ENCODE peak calls at places on chromosomes 4 and X, in nine cellular contexts. D, O, J, G, N, B, P, K and M are unnamed samples. For H3K9me3, the result is how much of the 10 kb centered on the place peaks cover.

GRCh38 chr4:11050766-11051165 is 366.2 kb upstream of the CLNK start:
- DNase-seq in O (no peak), G (no peak), J (no peak), D (no peak), K (no peak), P (no peak), N (no peak), B (no peak), M (no peak)

GRCh38 chr4:54661686-54662085 is 3.9 kb downstream of the KIT start:
- DNase-seq in K (no peak), G (no peak), P (no peak), O (no peak), B (no peak), J (no peak), N (peak), D (no peak), M (no peak)

GRCh38 chr4:10117424-10118354 is 1.1 kb upstream of the WDR1 start:
- DNase-seq in B (no peak), O (no peak), J (no peak), N (no peak), K (no peak), P (no peak), D (no peak), G (no peak), M (no peak)

GRCh38 chr4:123587983-123588494 is 191.4 kb downstream of the SPRY1 start:
- DNase-seq in D (no peak), G (no peak), B (no peak), P (peak), O (no peak), K (peak), J (peak), N (peak), M (no peak)

GRCh38 chr4:176642472-176642871 is 150.2 kb downstream of the VEGFC start:
- DNase-seq in G (no peak), B (no peak), J (no peak), D (no peak), O (no peak), N (no peak), P (no peak), K (no peak), M (no peak)

GRCh38 chrX:28590394-28590793 is 3.1 kb downstream of the IL1RAPL1 start:
- DNase-seq in G (no peak), B (no peak), J (no peak), K (no peak), D (no peak), O (no peak), N (peak), P (no peak), M (no peak)

GRCh38 chr4:119286377-119287002 is 35.4 kb downstream of the FABP2 start:
- DNase-seq in P (peak), N (peak), D (peak), B (no peak), J (no peak), K (no peak), O (no peak), G (no peak), M (no peak)

GRCh38 chrX:51332188-51332942 is at the start of gene NUDT10:
- DNase-seq in P (no peak), B (peak), N (peak), O (no peak), J (peak), K (no peak), D (no peak), G (peak), M (no peak)

GRCh38 chrX:139647597-139647996 is 60.4 kb downstream of the MCF2 start:
- DNase-seq in P (no peak), D (no peak), K (no peak), B (no peak), J (no peak), N (no peak), G (no peak), O (no peak), M (no peak)

GRCh38 chr4:84957509-84958420 is 8.7 kb downstream of the WDFY3 start:
- DNase-seq in N (no peak), K (no peak), G (no peak), D (no peak), J (no peak), P (no peak), O (no peak), B (no peak), M (no peak)

GRCh38 chr4:39614487-39615162 is 24.0 kb downstream of the SMIM14 start:
- DNase-seq in G (no peak), P (no peak), K (no peak), B (no peak), D (no peak), J (no peak), N (peak), O (no peak), M (no peak)

GRCh38 chrX:10819973-10820372 is 199.6 kb upstream of the MID1 start:
- DNase-seq in J (no peak), O (no peak), G (no peak), K (no peak), B (no peak), N (no peak), D (no peak), P (no peak), M (no peak)

GRCh38 chrX:5388087-5388486 is 840.6 kb downstream of the NLGN4X start:
- DNase-seq in P (no peak), D (peak), G (no peak), O (no peak), B (no peak), J (no peak), K (no peak), N (no peak), M (no peak)

GRCh38 chrX:71996826-71997225 is 86.2 kb downstream of the NHSL2 start:
- DNase-seq in D (no peak), N (no peak), J (no peak), G (peak), K (no peak), O (no peak), B (no peak), P (no peak), M (no peak)

DNA sequence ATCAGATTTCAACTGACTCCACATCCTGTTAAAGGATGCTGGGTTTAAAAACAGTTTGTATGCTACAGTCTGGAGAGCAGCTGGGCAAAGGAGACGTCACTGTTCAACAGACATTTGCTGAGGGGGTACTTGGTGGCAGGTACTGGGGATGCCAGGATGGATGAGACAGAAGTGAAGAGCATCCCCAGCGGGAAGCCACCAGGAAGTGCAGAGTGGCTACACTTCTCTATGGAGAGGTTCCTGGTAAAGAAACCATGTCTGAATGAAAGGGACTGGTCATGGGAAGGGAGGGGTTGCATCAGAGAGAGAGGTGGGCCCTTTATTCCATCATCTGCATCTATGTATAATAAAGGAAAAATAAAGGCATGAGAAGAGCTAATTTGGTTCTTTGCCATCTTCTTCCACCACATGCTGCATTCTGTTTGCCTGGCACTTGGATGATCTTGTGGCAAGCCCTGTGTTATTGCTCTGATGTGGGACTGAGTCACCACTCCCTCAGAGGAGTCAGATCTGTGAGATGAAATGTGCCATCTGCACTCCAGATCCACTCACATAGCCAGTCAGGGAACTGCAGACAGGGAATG is 144.9 kb downstream of the SOWAHB start:
- DNase-seq in O (no peak), D (no peak), G (no peak), N (peak), K (no peak), J (no peak), P (peak), B (no peak), M (no peak)
- H3K4me3 ChIP-seq in O (no peak), D (no peak), G (peak), N (peak), K (no peak), J (no peak), P (peak), B (peak), M (no peak)

DNA sequence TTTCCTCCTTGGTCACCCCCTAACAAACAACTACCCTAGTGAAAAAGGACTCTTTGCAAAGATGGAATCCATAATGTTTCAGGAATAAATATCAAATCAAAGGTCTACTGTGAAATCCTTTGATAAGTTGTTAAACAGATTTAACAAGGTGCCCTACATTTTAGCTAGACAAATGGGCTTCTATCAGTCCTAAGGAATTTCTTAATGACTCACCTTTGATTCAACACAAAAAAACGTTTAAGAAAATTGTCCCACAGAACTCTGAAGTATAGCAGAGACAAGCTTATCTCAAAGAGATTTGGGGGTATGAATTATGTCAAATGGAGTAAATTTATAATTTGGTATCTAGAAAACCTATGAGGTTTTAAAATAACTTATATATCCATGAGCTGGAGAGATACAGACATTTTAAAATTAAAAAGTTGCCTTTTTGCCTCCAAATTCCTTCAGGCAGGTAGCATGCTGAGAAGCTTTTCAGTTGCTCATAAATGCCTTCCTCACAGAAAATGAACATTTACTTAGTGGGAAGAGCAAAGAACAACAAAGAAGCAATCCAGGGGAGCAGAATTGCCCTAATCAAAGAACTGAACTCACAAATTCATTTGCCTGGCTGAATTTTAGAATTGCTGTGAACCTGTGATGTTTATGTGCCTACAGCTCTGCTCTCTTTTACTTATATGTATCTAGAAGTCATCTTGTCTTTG is 649.3 kb downstream of the STPG2 start:
- DNase-seq in N (no peak), P (no peak), J (no peak), O (no peak), D (no peak), B (no peak), K (no peak), G (no peak), M (no peak)
- H3K9me3 ChIP-seq in N (under half), P (under half), J (under half), O (under half), D (under half), B (under half), K (under half), G (under half), M (under half)

DNA sequence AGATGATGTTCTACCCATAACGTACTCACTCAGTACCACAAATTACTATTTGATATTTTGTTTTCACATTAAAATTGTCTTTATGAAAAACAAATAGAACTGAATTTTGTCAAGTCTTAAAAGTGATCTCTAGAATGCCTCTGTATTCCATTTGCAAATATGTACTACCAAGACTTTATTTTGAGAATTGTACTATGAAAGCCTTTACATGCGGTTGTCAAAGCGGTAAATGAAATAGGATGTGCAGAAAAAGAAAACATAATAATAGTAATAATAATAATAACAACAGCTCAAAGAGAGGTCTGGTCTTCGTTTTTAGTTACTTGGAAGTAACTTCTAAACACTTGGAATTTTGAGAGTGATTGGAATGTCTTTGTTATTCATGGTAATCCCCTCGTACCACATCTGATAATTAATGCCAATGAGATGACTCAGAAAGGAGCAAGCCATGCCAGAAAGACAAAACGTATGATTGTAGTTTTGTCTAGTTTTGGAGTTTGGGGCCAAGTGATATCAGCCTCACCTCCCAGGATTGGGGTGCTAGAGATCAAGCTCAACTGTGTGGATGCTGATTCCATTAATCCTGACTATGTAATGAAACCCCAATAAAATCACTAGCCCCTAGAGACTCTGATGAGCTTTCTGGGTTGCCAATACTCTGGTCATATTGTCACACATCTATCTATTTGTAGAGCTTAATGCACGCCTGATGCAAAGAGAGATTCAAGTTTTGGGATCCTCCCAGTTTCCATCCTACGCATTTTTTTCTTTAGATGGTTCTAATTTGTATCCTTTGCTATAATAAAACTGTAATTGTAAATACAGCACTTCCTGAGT is 20.2 kb upstream of the CTSO start:
- DNase-seq in D (no peak), K (no peak), J (no peak), N (peak), G (no peak), O (no peak), P (no peak), B (no peak), M (no peak)
- H3K4me3 ChIP-seq in D (no peak), K (no peak), J (no peak), N (no peak), G (no peak), O (no peak), P (no peak), B (no peak), M (no peak)

GRCh38 chr4:110630621-110631402 is 7.9 kb upstream of the PITX2 start:
- DNase-seq in G (no peak), J (no peak), P (no peak), D (no peak), N (no peak), K (no peak), B (no peak), O (no peak), M (no peak)
- H3K9me3 ChIP-seq in G (under half), J (under half), P (under half), D (under half), N (under half), K (under half), B (under half), O (under half), M (under half)

GRCh38 chr4:184097815-184098214 is 119.9 kb downstream of the ENPP6 start:
- DNase-seq in P (no peak), J (no peak), N (no peak), K (no peak), O (no peak), B (no peak), D (no peak), G (no peak), M (no peak)
- H3K4me3 ChIP-seq in P (no peak), J (no peak), N (no peak), K (no peak), O (peak), B (no peak), D (no peak), G (no peak), M (no peak)

DNA sequence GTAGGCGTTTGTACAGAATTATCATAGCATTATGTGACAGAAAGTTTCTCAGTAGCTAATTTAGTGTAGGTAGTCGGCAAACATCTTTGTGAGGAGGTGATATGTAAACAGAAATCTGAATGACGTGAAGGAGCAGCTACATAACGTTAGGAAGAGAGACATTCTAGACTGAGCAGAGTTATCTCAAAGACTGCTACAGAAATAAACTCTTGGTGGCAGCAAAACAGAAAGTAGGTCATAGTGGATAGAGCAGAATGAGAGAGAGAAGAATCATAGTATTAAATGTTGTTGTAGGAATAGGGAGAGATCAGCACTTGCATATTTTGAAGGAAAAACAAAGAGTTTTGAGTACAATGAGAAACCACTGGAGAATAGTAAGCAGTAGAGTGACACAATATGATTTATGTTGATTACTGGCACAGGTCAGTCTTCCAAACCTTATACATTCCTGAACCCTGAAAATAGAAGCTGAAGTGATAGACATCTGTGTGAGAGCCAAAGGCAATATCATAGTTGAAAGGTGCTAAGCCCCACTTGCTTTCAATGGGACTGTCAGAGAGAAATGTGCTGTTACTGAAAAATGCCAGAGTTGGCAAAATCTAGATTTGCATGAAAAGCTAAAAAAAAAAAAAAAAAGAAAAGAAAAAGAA is 750.0 kb upstream of the HS3ST1 start:
- DNase-seq in P (no peak), B (no peak), O (no peak), N (no peak), G (no peak), J (no peak), D (no peak), K (no peak), M (no peak)
- H3K9me3 ChIP-seq in P (under half), B (under half), O (under half), N (under half), G (under half), J (under half), D (under half), K (under half), M (under half)

GRCh38 chr4:153788419-153789276 is at the start of gene SFRP2:
- DNase-seq in O (peak), K (no peak), B (peak), D (no peak), N (no peak), J (no peak), P (no peak), G (no peak), M (no peak)

GRCh38 chr4:153790962-153791551 is 2.2 kb upstream of the SFRP2 start:
- DNase-seq in O (peak), K (no peak), B (peak), J (no peak), D (no peak), P (no peak), G (no peak), N (no peak), M (peak)

GRCh38 chr4:153792007-153792892 is 3.4 kb upstream of the SFRP2 start:
- DNase-seq in G (no peak), J (peak), N (no peak), O (no peak), P (no peak), K (no peak), D (no peak), B (peak), M (no peak)

GRCh38 chr4:153788064-153788418 is 842 bp downstream of the SFRP2 start:
- DNase-seq in K (no peak), N (no peak), B (peak), P (no peak), O (no peak), G (no peak), J (no peak), D (no peak), M (no peak)

DNA sequence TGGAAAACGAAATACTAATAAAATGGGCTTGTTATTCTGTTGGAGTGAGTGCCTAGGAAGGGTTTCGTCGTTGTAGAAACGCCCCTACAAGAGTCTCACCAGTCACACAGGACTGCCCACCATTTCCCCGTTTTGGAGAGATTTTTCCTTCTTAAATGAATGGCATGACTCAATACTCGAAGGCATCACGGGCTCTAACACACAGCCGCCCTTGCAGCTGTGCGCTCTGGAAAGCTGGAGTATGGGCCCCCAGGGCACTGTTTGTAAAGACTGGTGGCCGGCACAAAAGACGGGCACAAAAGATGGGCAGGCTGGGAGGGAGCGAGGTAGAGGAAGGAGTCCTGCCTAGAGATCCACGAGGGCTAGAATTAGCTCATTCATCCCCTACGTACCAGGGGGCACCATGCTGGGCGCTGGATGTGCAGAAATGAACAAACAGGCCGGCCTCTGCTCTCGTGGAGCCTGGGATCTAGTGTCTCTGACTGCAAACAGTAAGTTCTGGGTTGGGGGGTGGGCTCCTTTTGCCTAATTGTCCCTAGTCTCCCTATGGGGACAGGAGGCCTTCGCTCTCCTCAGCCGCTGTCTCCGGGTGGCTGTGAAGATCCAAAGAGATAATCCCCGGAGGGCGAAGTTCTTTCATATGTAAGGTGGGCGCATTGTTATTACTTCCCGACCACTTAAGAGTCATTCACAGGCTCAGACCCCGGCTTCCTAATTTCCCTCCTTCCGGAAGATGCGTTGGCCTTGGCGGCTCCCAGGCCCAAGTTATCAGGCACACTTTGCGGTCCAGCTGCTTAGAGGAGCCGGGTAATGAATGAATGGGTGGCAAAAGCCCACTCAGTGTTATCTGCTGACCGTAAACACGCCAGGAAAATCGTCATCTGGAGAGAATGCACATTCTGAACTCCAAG is 1.1 kb upstream of the SFRP2 start:
- DNase-seq in O (no peak), J (no peak), B (no peak), D (no peak), K (no peak), G (no peak), N (no peak), P (no peak), M (no peak)
- H3K4me3 ChIP-seq in O (peak), J (no peak), B (no peak), D (no peak), K (no peak), G (peak), N (no peak), P (no peak), M (no peak)

GRCh38 chr4:38600575-38600974 is 63.4 kb upstream of the KLF3 start:
- DNase-seq in N (no peak), O (no peak), G (no peak), J (no peak), K (no peak), D (no peak), B (no peak), P (no peak), M (no peak)
- H3K9me3 ChIP-seq in N (under half), O (under half), G (under half), J (under half), K (under half), D (under half), B (under half), P (under half), M (under half)

DNA sequence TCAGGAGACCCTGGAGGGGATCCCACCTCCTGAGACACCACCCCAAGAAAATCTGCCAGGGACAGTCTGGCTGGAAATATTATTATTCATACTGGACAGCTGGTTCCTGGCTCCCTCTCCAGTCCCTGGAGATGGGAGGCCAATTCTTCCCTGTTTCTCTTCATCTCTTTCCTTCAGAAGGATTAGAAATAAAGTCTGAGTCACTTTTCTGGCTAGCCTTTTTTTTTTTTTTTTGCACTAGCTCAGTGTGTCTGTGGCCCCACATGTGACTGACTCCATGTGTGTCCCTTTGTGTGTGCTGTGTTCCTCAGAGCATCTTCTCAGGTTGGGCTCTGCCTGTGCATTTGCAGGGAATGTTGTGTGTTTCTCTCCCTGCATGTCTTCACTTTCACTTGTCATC is 1.8 kb upstream of the FRMPD3 start:
- DNase-seq in N (no peak), D (no peak), B (no peak), O (no peak), J (no peak), K (no peak), P (no peak), G (no peak), M (no peak)
- H3K4me3 ChIP-seq in N (no peak), D (no peak), B (no peak), O (no peak), J (no peak), K (no peak), P (no peak), G (no peak), M (no peak)